ENCODE peak calls at places on chromosomes 7 and 10, in five cellular contexts. Z is sigmoid colon, G is psoas muscle, W is body of pancreas, Y is neuronal stem cell. B is an unnamed sample.

GRCh38 chr7:101901661-101902491 is 84.5 kb downstream of the CUX1 start:
- DNase-seq in G (peak; percentile 67), Z (no peak), Y (no peak), W (no peak), B (no peak)

GRCh38 chr10:16995867-16996529 is 133.6 kb downstream of the CUBN start:
- DNase-seq in Z (no peak), G (no peak), W (no peak), Y (peak; percentile 41), B (no peak)

GRCh38 chr10:11658801-11659368 is 47.4 kb upstream of the USP6NL start:
- DNase-seq in W (no peak), G (no peak), Z (no peak), Y (no peak), B (no peak)

GRCh38 chr10:70931168-70931805 is 42.9 kb upstream of the PCBD1 start:
- DNase-seq in G (no peak), W (no peak), Z (no peak), Y (no peak), B (no peak)

GRCh38 chr7:95906871-95907270 is 134.5 kb downstream of the DYNC1I1 start:
- DNase-seq in Z (no peak), Y (no peak), G (no peak), W (no peak), B (no peak)

GRCh38 chr7:49775065-49775948 is 1.9 kb downstream of the VWC2 start:
- DNase-seq in Y (no peak), W (peak; percentile 35), Z (no peak), G (no peak), B (no peak)

GRCh38 chr7:299628-300027 is 9.7 kb downstream of the FOXL3 start:
- DNase-seq in G (no peak), Y (no peak), W (no peak), Z (no peak), B (peak; percentile 57)

GRCh38 chr7:126483972-126484371 is 768.8 kb downstream of the GRM8 start:
- DNase-seq in Z (no peak), W (no peak), G (no peak), Y (no peak), B (no peak)

GRCh38 chr10:44206127-44206818 is 178.6 kb downstream of the CXCL12 start:
- DNase-seq in Z (peak; percentile 55), Y (no peak), G (no peak), W (no peak), B (no peak)

GRCh38 chr10:132208489-132209050 is 21.8 kb downstream of the DPYSL4 start:
- DNase-seq in Z (no peak), G (peak; percentile 45), Y (no peak), W (no peak), B (no peak)

DNA sequence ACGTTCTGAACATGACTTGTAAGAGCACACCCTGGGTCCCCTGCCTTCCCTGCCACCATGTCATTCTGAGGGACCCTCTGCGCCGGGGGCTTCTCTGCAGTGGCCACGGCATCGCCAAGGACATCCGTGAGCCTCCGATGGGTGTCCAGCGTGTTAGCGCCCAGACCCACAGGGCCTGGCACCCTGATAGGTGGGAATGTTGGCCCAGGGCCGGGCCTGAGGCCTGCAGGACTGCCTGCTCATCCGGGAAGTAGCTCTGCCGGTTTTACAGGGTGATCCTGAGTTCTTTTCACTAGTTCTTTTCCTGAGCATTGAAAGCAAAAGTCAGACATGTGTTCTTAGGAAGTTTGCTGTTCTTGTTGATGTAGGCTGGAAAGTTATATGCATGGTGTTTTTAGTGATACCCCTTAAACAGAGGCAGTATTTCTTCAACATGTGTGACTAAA is 54.5 kb downstream of the WDR37 start:
- DNase-seq in W (no peak), G (no peak), Z (no peak), Y (no peak), B (no peak)
- H3K27ac ChIP-seq in W (no peak overlapping the region), G (no peak overlapping the region), Z (no peak overlapping the region), Y (no peak overlapping the region), B (no peak overlapping the region)

GRCh38 chr7:129010075-129010474 is 44.8 kb downstream of the TNPO3 start:
- DNase-seq in G (no peak), Z (no peak), W (no peak), Y (no peak), B (no peak)
- H3K4me3 ChIP-seq in G (no peak overlapping the region), Z (no peak overlapping the region), W (no peak overlapping the region), Y (no peak overlapping the region), B (no peak overlapping the region)

GRCh38 chr10:93346060-93346459 is 136.1 kb downstream of the MYOF start:
- DNase-seq in Y (no peak), Z (no peak), W (no peak), G (no peak), B (no peak)
- H3K27ac ChIP-seq in Y (no peak overlapping the region), Z (no peak overlapping the region), W (no peak overlapping the region), G (no peak overlapping the region), B (no peak overlapping the region)

GRCh38 chr7:78052112-78052511 is 253.5 kb downstream of the PHTF2 start:
- DNase-seq in Z (no peak), Y (no peak), G (no peak), W (no peak), B (no peak)

GRCh38 chr7:78055160-78055559 is 256.6 kb downstream of the PHTF2 start:
- DNase-seq in W (no peak), G (no peak), Y (no peak), Z (no peak), B (no peak)

GRCh38 chr7:78057571-78057970 is 259.0 kb downstream of the PHTF2 start:
- DNase-seq in Y (no peak), G (no peak), W (no peak), Z (no peak), B (no peak)

GRCh38 chr7:78055579-78055978 is 257.0 kb downstream of the PHTF2 start:
- DNase-seq in G (no peak), Z (no peak), Y (no peak), W (no peak), B (no peak)
- H3K4me3 ChIP-seq in G (no peak overlapping the region), Z (no peak overlapping the region), Y (no peak overlapping the region), W (no peak overlapping the region), B (no peak overlapping the region)

DNA sequence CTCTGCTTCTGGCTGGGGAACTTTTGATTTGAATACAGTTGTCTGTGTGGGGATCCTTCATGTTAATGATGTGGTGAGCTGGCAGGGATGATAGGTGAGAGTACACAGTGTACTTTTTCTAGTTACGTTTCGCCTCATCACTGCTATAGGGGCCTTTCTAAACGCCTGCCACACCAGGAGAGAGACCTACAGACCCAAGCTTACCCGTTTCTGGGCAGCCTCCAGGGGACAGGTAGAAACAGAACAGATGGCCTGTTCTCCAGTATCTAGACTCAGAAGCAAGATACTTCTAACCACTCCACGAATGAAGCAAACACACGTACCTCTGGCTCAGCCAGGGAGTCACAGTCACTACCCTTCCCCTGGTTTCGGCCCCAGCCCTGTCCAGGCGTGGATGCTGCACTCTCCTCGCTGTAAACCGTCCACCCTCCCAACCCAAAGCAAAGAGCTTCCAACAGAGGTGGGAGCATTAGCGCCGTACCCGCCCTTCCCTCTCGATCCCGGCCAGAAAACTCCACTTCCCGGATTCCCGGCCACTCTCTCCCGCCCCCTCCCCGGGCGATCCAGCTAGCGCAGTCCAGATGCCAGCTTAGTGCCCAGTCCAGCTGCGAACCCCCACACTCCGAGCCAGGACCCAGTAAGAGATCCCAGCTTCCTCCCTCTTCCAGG is 1.2 kb downstream of the CCDC6 start:
- DNase-seq in G (peak; percentile 60), Y (no peak), W (peak; percentile 63), Z (peak; percentile 73), B (no peak)
- H3K27ac ChIP-seq in G (peak overlapping the region; percentile 97), Y (no peak overlapping the region), W (peak overlapping the region; percentile 94), Z (peak overlapping the region; percentile 93), B (peak overlapping the region; percentile 94)

DNA sequence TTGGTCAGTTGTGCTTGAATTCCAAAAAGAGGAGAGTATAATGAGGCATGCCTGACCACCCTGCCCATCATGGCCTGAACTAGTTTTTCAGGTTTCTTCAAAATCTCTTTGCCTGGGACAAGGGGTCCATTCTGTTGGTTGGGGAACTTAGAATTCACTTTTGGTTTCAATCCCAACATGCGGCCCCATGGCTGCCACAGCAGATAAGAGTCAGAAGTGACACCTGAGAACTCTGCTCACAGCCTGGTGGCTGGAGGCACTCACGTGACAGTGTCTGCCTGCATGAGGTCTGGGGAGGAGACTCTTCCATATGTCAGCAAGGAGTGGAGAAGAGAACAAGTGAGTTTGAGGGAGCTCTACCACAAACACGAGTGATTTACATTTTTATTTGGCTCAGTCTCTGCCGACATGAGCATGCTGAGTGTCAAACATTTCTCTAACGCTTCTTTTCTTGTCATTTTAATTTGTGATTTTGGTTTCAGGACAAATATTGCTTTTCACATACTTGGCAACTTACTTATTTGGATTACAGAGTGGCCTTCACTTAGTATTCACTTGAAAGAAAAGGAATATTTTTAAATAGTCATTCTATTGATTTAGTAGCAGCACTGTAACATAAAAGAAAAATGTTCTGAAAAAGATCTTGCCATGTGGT is 370.3 kb downstream of the TNS3 start:
- DNase-seq in W (peak; percentile 49), G (no peak), Y (no peak), Z (no peak), B (no peak)
- H3K4me3 ChIP-seq in W (no peak overlapping the region), G (no peak overlapping the region), Y (no peak overlapping the region), Z (no peak overlapping the region), B (no peak overlapping the region)

DNA sequence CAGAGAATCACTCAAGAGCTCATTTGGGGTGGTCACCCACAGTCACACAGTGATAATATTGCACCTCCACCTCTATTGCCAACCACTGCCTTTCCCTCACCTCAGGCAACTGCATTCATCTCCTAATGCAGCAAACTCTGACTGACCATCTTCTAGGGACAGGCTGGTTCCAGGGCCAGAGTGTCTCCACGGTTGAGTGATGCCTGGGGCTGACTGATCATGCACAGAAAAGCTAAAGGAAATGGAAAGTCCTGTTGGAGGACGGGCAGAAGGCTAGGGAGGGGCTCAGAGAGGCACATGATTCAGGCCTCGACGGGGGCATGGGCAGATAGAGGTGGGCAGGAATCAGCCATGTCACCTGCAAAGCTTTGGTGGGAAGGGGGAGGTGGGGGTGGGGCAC is 127.1 kb upstream of the TNS3 start:
- DNase-seq in Y (no peak), W (no peak), Z (no peak), G (no peak), B (no peak)
- H3K27ac ChIP-seq in Y (no peak overlapping the region), W (no peak overlapping the region), Z (no peak overlapping the region), G (no peak overlapping the region), B (no peak overlapping the region)

B was measured in suprapubic skin.